ENCODE peak calls at places on chromosome 4, in four cellular contexts. One of them, this sample, is unnamed. For H3K9me3, the result is how much of the 10 kb centered on the place peaks cover.

GRCh38 chr4:80610845-80611244 is 275.3 kb downstream of the CFAP299 start:
- DNase-seq in pancreas: no peak
- DNase-seq in CD8-positive, alpha-beta T cell: no peak
- DNase-seq in colonic mucosa: peak
- DNase-seq in this sample: no peak

GRCh38 chr4:23327120-23327519 is 562.7 kb downstream of the PPARGC1A start:
- DNase-seq in pancreas: no peak
- DNase-seq in CD8-positive, alpha-beta T cell: no peak
- DNase-seq in colonic mucosa: no peak
- DNase-seq in this sample: no peak

GRCh38 chr4:98260047-98260578 is 1.1 kb upstream of the RAP1GDS1 start:
- DNase-seq in pancreas: peak
- DNase-seq in CD8-positive, alpha-beta T cell: no peak
- DNase-seq in colonic mucosa: peak
- DNase-seq in this sample: peak

GRCh38 chr4:87151730-87152129 is 68.7 kb downstream of the KLHL8 start:
- DNase-seq in pancreas: no peak
- DNase-seq in CD8-positive, alpha-beta T cell: no peak
- DNase-seq in colonic mucosa: no peak
- DNase-seq in this sample: no peak

GRCh38 chr4:173448103-173448502 is 49.2 kb upstream of the SCRG1 start:
- DNase-seq in pancreas: no peak
- DNase-seq in CD8-positive, alpha-beta T cell: no peak
- DNase-seq in colonic mucosa: no peak
- DNase-seq in this sample: no peak

GRCh38 chr4:175412744-175413143 is 399.3 kb downstream of the GPM6A start:
- DNase-seq in pancreas: no peak
- DNase-seq in CD8-positive, alpha-beta T cell: no peak
- DNase-seq in colonic mucosa: no peak
- DNase-seq in this sample: no peak

GRCh38 chr4:188691811-188692210 is 552.6 kb downstream of the TRIML1 start:
- DNase-seq in pancreas: no peak
- DNase-seq in CD8-positive, alpha-beta T cell: no peak
- DNase-seq in colonic mucosa: no peak
- DNase-seq in this sample: no peak

GRCh38 chr4:56655209-56655626 is 25.9 kb downstream of the HOPX start:
- DNase-seq in pancreas: no peak
- DNase-seq in CD8-positive, alpha-beta T cell: peak
- DNase-seq in colonic mucosa: no peak
- DNase-seq in this sample: peak

GRCh38 chr4:55398966-55399365 is 3.2 kb downstream of the TMEM165 start:
- DNase-seq in pancreas: no peak
- DNase-seq in CD8-positive, alpha-beta T cell: no peak
- DNase-seq in colonic mucosa: no peak
- DNase-seq in this sample: no peak

GRCh38 chr4:174537634-174538033 is 15.3 kb upstream of the HPGD start:
- DNase-seq in pancreas: no peak
- DNase-seq in CD8-positive, alpha-beta T cell: no peak
- DNase-seq in colonic mucosa: no peak
- DNase-seq in this sample: no peak

GRCh38 chr4:123517971-123518370 is 121.4 kb downstream of the SPRY1 start:
- DNase-seq in pancreas: no peak
- DNase-seq in CD8-positive, alpha-beta T cell: no peak
- DNase-seq in colonic mucosa: no peak
- DNase-seq in this sample: no peak

GRCh38 chr4:95013236-95013635 is 255.5 kb downstream of the BMPR1B start:
- DNase-seq in pancreas: no peak
- DNase-seq in CD8-positive, alpha-beta T cell: no peak
- DNase-seq in colonic mucosa: no peak
- DNase-seq in this sample: no peak
- TF ChIP-seq CTCF in pancreas: no peak
- TF ChIP-seq CTCF in CD8-positive, alpha-beta T cell: no peak
- TF ChIP-seq CTCF in colonic mucosa: no peak
- TF ChIP-seq CTCF in this sample: no peak

GRCh38 chr4:45033676-45034410 is 307.5 kb upstream of the GNPDA2 start:
- DNase-seq in pancreas: no peak
- DNase-seq in CD8-positive, alpha-beta T cell: no peak
- DNase-seq in colonic mucosa: no peak
- DNase-seq in this sample: no peak
- H3K9me3 ChIP-seq in pancreas: under half
- H3K9me3 ChIP-seq in CD8-positive, alpha-beta T cell: under half
- H3K9me3 ChIP-seq in colonic mucosa: under half
- H3K9me3 ChIP-seq in this sample: under half

GRCh38 chr4:32136081-32136787 is 1416.1 kb downstream of the PCDH7 start:
- DNase-seq in pancreas: no peak
- DNase-seq in CD8-positive, alpha-beta T cell: no peak
- DNase-seq in colonic mucosa: no peak
- DNase-seq in this sample: no peak
- TF ChIP-seq CTCF in pancreas: no peak
- TF ChIP-seq CTCF in CD8-positive, alpha-beta T cell: no peak
- TF ChIP-seq CTCF in colonic mucosa: no peak
- TF ChIP-seq CTCF in this sample: no peak

GRCh38 chr4:127846765-127847164 is 33.9 kb upstream of the PLK4 start:
- DNase-seq in pancreas: no peak
- DNase-seq in CD8-positive, alpha-beta T cell: no peak
- DNase-seq in colonic mucosa: no peak
- DNase-seq in this sample: no peak
- H3K9me3 ChIP-seq in pancreas: under half
- H3K9me3 ChIP-seq in CD8-positive, alpha-beta T cell: under half
- H3K9me3 ChIP-seq in colonic mucosa: under half
- H3K9me3 ChIP-seq in this sample: under half

GRCh38 chr4:169900241-169900845 is 125.9 kb downstream of the MFAP3L start:
- DNase-seq in pancreas: no peak
- DNase-seq in CD8-positive, alpha-beta T cell: no peak
- DNase-seq in colonic mucosa: no peak
- DNase-seq in this sample: no peak

GRCh38 chr4:169899295-169899694 is 126.9 kb downstream of the MFAP3L start:
- DNase-seq in pancreas: no peak
- DNase-seq in CD8-positive, alpha-beta T cell: no peak
- DNase-seq in colonic mucosa: no peak
- DNase-seq in this sample: no peak

GRCh38 chr4:169906104-169906503 is 120.1 kb downstream of the MFAP3L start:
- DNase-seq in pancreas: no peak
- DNase-seq in CD8-positive, alpha-beta T cell: no peak
- DNase-seq in colonic mucosa: no peak
- DNase-seq in this sample: no peak

GRCh38 chr4:169906821-169907220 is 119.4 kb downstream of the MFAP3L start:
- DNase-seq in pancreas: no peak
- DNase-seq in CD8-positive, alpha-beta T cell: no peak
- DNase-seq in colonic mucosa: no peak
- DNase-seq in this sample: no peak

DNA sequence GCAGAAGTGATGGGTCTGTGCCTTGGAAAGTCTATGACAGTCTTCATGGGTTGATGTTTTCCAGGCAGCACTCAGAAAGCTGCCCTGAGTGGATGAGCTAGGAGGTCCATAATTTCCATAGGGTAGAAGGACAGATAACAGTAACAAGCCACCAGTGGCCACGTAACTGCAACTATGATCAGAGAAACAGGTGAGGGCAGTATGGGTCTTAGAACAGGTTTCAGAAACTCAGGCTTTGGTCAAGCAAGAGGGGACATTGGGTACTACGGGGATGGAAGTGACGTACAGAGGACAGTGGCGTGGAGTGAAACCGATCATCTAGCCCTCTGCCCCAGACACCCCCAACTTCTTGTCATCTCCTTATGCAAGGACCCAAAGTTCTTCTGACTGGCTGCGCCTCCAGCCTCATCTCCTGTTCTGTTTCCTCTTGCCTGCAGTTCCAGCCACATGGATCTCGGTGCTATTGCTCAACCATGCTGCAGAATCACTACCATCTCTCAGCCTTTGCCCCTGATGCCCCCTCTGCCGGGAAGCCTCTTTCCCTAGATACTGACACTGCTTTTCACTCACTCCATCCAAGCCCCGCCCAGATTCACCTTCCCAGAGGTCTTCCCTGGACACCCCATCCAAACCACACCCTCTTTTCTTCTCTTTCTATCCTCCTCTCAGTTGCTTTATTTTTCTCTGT is 123.4 kb downstream of the MFAP3L start:
- DNase-seq in pancreas: no peak
- DNase-seq in CD8-positive, alpha-beta T cell: no peak
- DNase-seq in colonic mucosa: no peak
- DNase-seq in this sample: peak
- TF ChIP-seq CTCF in pancreas: no peak
- TF ChIP-seq CTCF in CD8-positive, alpha-beta T cell: no peak
- TF ChIP-seq CTCF in colonic mucosa: no peak
- TF ChIP-seq CTCF in this sample: peak

GRCh38 chr4:159689526-159689925 is 586.6 kb downstream of the RAPGEF2 start:
- DNase-seq in pancreas: no peak
- DNase-seq in CD8-positive, alpha-beta T cell: no peak
- DNase-seq in colonic mucosa: no peak
- DNase-seq in this sample: no peak
- H3K9me3 ChIP-seq in pancreas: under half
- H3K9me3 ChIP-seq in CD8-positive, alpha-beta T cell: under half
- H3K9me3 ChIP-seq in colonic mucosa: under half
- H3K9me3 ChIP-seq in this sample: under half

This sample was measured in Caco-2.